ENCODE peak calls at places on chromosomes 7 and 10, in four cellular contexts. One of them, this sample, is unnamed.

GRCh38 chr7:55020481-55020871 is 1.7 kb downstream of the EGFR start:
- DNase-seq in K562: no peak
- DNase-seq in GM12878: no peak
- DNase-seq in HepG2: no peak
- DNase-seq in this sample: no peak

GRCh38 chr7:78576196-78576595 is 777.6 kb downstream of the PHTF2 start:
- DNase-seq in K562: no peak
- DNase-seq in GM12878: no peak
- DNase-seq in HepG2: no peak
- DNase-seq in this sample: no peak

GRCh38 chr10:17616403-17617030 is 657 bp downstream of the HACD1 start:
- DNase-seq in K562: peak
- DNase-seq in GM12878: no peak
- DNase-seq in HepG2: peak
- DNase-seq in this sample: peak

GRCh38 chr7:68438811-68439210 is 1159.5 kb upstream of the AUTS2 start:
- DNase-seq in K562: no peak
- DNase-seq in GM12878: no peak
- DNase-seq in HepG2: no peak
- DNase-seq in this sample: no peak

GRCh38 chr10:15141136-15142067 is 27.1 kb downstream of the NMT2 start:
- DNase-seq in K562: no peak
- DNase-seq in GM12878: peak
- DNase-seq in HepG2: peak
- DNase-seq in this sample: no peak

GRCh38 chr7:47326220-47326619 is 255.7 kb downstream of the TNS3 start:
- DNase-seq in K562: no peak
- DNase-seq in GM12878: no peak
- DNase-seq in HepG2: peak
- DNase-seq in this sample: no peak

GRCh38 chr10:69963835-69964710 is 88.6 kb upstream of the MACROH2A2 start:
- DNase-seq in K562: no peak
- DNase-seq in GM12878: no peak
- DNase-seq in HepG2: no peak
- DNase-seq in this sample: no peak

GRCh38 chr7:111758332-111758731 is 196.0 kb upstream of the IMMP2L start:
- DNase-seq in K562: no peak
- DNase-seq in GM12878: no peak
- DNase-seq in HepG2: no peak
- DNase-seq in this sample: no peak

GRCh38 chr10:119253433-119254174 is 46.2 kb downstream of the GRK5 start:
- DNase-seq in K562: no peak
- DNase-seq in GM12878: no peak
- DNase-seq in HepG2: peak
- DNase-seq in this sample: peak

GRCh38 chr7:51009716-51010496 is 227.2 kb upstream of the GRB10 start:
- DNase-seq in K562: no peak
- DNase-seq in GM12878: no peak
- DNase-seq in HepG2: peak
- DNase-seq in this sample: no peak

GRCh38 chr10:59905735-59906416 is 480 bp downstream of the CCDC6 start:
- DNase-seq in K562: peak
- DNase-seq in GM12878: no peak
- DNase-seq in HepG2: no peak
- DNase-seq in this sample: peak

GRCh38 chr10:24826022-24826421 is 102.3 kb upstream of the ARHGAP21 start:
- DNase-seq in K562: no peak
- DNase-seq in GM12878: no peak
- DNase-seq in HepG2: no peak
- DNase-seq in this sample: no peak

GRCh38 chr7:20624666-20625385 is 9.4 kb downstream of the ABCB5 start:
- DNase-seq in K562: no peak
- DNase-seq in GM12878: no peak
- DNase-seq in HepG2: peak
- DNase-seq in this sample: no peak

GRCh38 chr7:85054306-85054705 is 132.6 kb downstream of the SEMA3D start:
- DNase-seq in K562: no peak
- DNase-seq in GM12878: no peak
- DNase-seq in HepG2: no peak
- DNase-seq in this sample: no peak

DNA sequence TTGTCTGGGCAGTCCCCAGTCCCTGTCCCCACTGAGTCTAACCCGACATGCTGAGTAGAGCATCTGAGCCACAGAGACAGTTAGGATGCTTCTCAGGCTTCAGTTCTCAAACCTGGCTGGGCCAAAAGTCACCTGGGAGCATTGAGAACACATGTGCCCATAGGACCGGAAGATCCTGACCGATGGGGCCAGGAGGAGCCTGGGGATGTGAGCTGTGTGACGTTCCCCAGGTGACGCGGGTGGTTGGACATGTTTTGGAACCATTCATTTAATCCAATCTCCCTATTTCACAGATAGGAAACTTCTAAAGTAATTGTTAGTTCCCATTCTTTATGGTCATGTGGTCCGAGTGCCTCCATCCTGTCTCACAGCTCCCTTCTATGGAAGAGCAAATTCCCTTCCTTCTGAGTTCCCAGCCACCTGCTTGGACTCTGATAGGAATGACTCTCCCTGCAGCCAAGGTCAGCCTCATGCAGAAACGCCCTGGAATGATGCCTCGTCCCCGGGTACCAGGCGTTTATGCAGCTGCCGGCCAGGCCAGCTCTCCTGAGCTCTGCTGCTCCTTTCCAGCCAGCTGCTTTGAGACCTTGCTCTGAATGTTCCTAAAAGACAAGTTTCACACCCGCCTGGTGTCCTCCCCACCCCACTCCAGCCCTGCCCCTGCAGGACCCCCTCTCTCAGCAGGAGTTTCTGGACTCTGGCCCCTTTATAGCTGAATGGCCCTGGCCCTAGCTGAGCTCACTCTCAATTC is 166.5 kb upstream of the RHEB start:
- DNase-seq in K562: no peak
- DNase-seq in GM12878: no peak
- DNase-seq in HepG2: no peak
- DNase-seq in this sample: peak
- TF ChIP-seq NFIC in K562: no peak
- TF ChIP-seq NFIC in GM12878: no peak
- TF ChIP-seq NFIC in HepG2: no peak
- TF ChIP-seq NFIC in this sample: no peak

DNA sequence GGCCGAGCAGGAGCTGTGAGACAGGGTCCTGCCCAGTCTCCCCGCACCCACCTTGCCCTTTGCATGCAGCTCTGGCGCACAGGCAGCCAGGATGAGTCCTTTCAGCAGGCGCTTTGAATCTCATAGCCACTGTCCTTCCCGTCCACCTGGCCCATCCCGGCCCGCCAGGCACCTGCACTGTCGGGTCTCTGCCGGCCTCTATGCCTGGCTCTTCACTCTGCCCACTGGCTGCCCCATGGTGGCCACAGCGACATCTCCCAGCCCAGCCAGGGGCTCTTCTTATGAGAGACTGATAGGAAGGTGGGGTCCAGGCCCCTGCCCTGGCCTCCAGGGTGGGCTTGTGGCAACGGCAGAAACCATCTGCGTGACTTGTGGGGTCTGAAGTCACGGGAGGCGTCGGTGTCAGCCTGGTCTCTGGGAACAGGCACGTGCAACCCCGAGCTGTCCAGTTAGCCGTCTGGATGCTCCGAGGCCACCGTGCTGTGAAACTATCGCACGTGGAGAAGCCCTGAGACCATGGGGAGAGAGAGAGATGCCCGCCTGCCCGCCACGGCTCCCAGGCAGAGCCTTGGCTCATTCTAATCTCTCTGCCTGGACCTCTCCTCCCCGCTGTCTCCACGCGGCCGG is 37.4 kb downstream of the FOXL3 start:
- DNase-seq in K562: no peak
- DNase-seq in GM12878: no peak
- DNase-seq in HepG2: no peak
- DNase-seq in this sample: no peak
- TF ChIP-seq NFIC in K562: no peak
- TF ChIP-seq NFIC in GM12878: no peak
- TF ChIP-seq NFIC in HepG2: no peak
- TF ChIP-seq NFIC in this sample: no peak

DNA sequence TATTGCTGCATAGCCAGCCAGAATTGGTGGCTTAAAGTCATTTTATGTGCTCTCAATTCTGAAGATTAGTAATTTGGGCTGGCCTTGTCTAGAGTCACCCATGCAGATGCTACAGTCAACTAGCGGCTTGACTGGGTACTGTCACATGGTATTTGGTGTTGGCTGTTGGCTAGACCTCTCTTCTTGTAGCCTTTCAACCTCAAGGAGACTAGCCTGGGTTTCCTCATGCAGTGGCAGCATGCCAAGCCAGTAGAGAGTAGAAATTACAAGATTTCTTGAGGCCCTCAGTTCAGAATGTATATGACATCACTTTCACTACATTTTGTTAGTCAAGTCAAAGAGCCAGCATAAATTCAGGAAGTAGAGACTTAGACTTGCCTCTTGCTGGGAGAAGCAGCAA is 3.7 kb upstream of the ZNF800 start:
- DNase-seq in K562: peak
- DNase-seq in GM12878: no peak
- DNase-seq in HepG2: no peak
- DNase-seq in this sample: no peak
- TF ChIP-seq NFIC in K562: peak
- TF ChIP-seq NFIC in GM12878: peak
- TF ChIP-seq NFIC in HepG2: no peak
- TF ChIP-seq NFIC in this sample: no peak

GRCh38 chr10:47334627-47335026 is 12.4 kb downstream of the GDF2 start:
- DNase-seq in K562: no peak
- DNase-seq in GM12878: no peak
- DNase-seq in HepG2: no peak
- DNase-seq in this sample: no peak
- TF ChIP-seq NFIC in K562: no peak
- TF ChIP-seq NFIC in GM12878: no peak
- TF ChIP-seq NFIC in HepG2: no peak
- TF ChIP-seq NFIC in this sample: no peak

GRCh38 chr10:78913219-78914059 is 155.3 kb upstream of the ZMIZ1 start:
- DNase-seq in K562: no peak
- DNase-seq in GM12878: no peak
- DNase-seq in HepG2: peak
- DNase-seq in this sample: peak

GRCh38 chr10:78916227-78916626 is 152.5 kb upstream of the ZMIZ1 start:
- DNase-seq in K562: no peak
- DNase-seq in GM12878: no peak
- DNase-seq in HepG2: no peak
- DNase-seq in this sample: no peak

GRCh38 chr10:78914060-78914378 is 154.7 kb upstream of the ZMIZ1 start:
- DNase-seq in K562: no peak
- DNase-seq in GM12878: no peak
- DNase-seq in HepG2: no peak
- DNase-seq in this sample: no peak

GRCh38 chr10:78915331-78915626 is 153.5 kb upstream of the ZMIZ1 start:
- DNase-seq in K562: no peak
- DNase-seq in GM12878: no peak
- DNase-seq in HepG2: no peak
- DNase-seq in this sample: no peak

DNA sequence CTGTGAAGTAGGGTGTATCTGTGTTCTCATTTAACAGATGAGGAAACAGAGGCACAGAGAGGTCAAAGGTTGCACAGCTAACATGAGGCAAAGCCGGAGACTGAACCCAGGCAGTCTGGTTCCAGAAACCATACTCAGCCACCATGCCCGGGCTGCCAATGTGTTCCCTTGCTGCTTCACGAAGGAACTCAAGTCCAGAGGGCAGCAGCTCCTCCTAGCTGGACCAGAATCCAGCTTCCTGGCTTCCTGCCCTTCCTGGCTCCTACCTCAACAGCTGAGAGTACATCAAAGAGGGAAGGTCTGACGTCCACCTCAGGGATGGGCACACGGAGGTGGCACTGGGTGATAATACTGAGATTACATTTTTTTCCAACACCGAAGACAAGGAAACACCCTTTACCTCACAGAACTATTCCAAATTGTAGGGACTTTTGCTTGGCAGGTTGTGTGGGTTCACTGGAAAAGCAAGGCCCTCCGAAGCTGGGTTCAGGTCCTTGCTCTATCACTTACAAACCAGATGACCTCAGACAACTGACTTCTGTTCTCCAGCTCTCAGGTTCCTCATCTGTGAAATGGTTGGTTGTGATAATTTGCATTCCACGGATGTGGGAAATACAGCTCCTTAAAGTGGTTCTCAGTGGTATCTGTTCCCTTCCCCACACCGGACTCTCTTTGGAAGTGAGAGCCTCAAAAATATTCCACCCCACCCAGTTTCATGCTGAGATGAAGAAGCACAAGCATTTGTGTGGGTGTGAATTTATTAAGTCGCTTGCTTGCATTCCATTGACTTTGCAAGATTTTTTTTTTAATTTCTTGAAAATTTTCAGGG is 154.1 kb upstream of the ZMIZ1 start:
- DNase-seq in K562: no peak
- DNase-seq in GM12878: peak
- DNase-seq in HepG2: no peak
- DNase-seq in this sample: no peak
- TF ChIP-seq NFIC in K562: no peak
- TF ChIP-seq NFIC in GM12878: no peak
- TF ChIP-seq NFIC in HepG2: no peak
- TF ChIP-seq NFIC in this sample: no peak

GRCh38 chr10:30583778-30584415 is 45.7 kb downstream of the LYZL2 start:
- DNase-seq in K562: peak
- DNase-seq in GM12878: peak
- DNase-seq in HepG2: peak
- DNase-seq in this sample: no peak
- TF ChIP-seq NFIC in K562: peak
- TF ChIP-seq NFIC in GM12878: peak
- TF ChIP-seq NFIC in HepG2: no peak
- TF ChIP-seq NFIC in this sample: peak

This sample was measured in SK-N-SH.